ENCODE peak calls at places on chromosome 4, in seven cellular contexts. G is AG09319, U is astrocyte, F is transverse colon, J is Panc1, C is mammary epithelial cell, A is Calu3. H is an unnamed sample.

GRCh38 chr4:119152741-119153140 is 17.1 kb downstream of the MYOZ2 start:
- DNase-seq in G (no peak), U (no peak), F (no peak), J (no peak), C (no peak), A (no peak), H (no peak)

GRCh38 chr4:14827111-14827510 is 175.2 kb upstream of the CPEB2 start:
- DNase-seq in G (no peak), U (no peak), F (no peak), J (no peak), C (no peak), A (no peak), H (peak)

GRCh38 chr4:81595287-81595686 is 123.6 kb upstream of the RASGEF1B start:
- DNase-seq in G (no peak), U (no peak), F (no peak), J (no peak), C (no peak), A (no peak), H (no peak)

GRCh38 chr4:79209822-79210635 is 115.8 kb downstream of the NAA11 start:
- DNase-seq in G (no peak), U (no peak), F (peak), J (no peak), C (no peak), A (peak), H (no peak)

GRCh38 chr4:107546637-107547036 is 173.4 kb downstream of the PAPSS1 start:
- DNase-seq in G (no peak), U (no peak), F (no peak), J (no peak), C (peak), A (no peak), H (no peak)

GRCh38 chr4:46844325-46844917 is 64.6 kb downstream of the COX7B2 start:
- DNase-seq in G (peak), U (peak), F (peak), J (peak), C (peak), A (peak), H (peak)

GRCh38 chr4:62495039-62495438 is 1294.9 kb downstream of the ADGRL3 start:
- DNase-seq in G (no peak), U (no peak), F (no peak), J (no peak), C (peak), A (no peak), H (no peak)

GRCh38 chr4:25310825-25311210 is 1.8 kb upstream of the ZCCHC4 start:
- DNase-seq in G (no peak), U (no peak), F (no peak), J (no peak), C (no peak), A (no peak), H (no peak)

GRCh38 chr4:100569196-100569595 is 51.4 kb upstream of the EMCN start:
- DNase-seq in G (no peak), U (no peak), F (no peak), J (no peak), C (no peak), A (no peak), H (no peak)

GRCh38 chr4:150874386-150875226 is 140.5 kb downstream of the LRBA start:
- DNase-seq in G (no peak), U (peak), F (no peak), J (no peak), C (peak), A (no peak), H (no peak)

GRCh38 chr4:137852326-137852725 is 320.0 kb upstream of the PCDH18 start:
- DNase-seq in G (no peak), U (no peak), F (no peak), J (no peak), C (no peak), A (no peak), H (no peak)

GRCh38 chr4:93084599-93085305 is 743.8 kb upstream of the ATOH1 start:
- DNase-seq in G (no peak), U (peak), F (no peak), J (no peak), C (no peak), A (no peak), H (no peak)

GRCh38 chr4:108141213-108142045 is 27.3 kb downstream of the LEF1 start:
- DNase-seq in G (peak), U (no peak), F (no peak), J (no peak), C (no peak), A (no peak), H (no peak)

GRCh38 chr4:180304321-180304720 is 1938.9 kb upstream of the TENM3 start:
- DNase-seq in G (no peak), U (no peak), F (no peak), J (no peak), C (no peak), A (no peak), H (no peak)

GRCh38 chr4:41145571-41146078 is 68.7 kb downstream of the APBB2 start:
- DNase-seq in G (no peak), U (peak), F (no peak), J (no peak), C (peak), A (no peak), H (peak)

GRCh38 chr4:158870282-158871049 is 101.6 kb downstream of the FNIP2 start:
- DNase-seq in G (no peak), U (no peak), F (no peak), J (no peak), C (no peak), A (no peak), H (no peak)

GRCh38 chr4:31045724-31046318 is 325.7 kb downstream of the PCDH7 start:
- DNase-seq in G (no peak), U (peak), F (peak), J (no peak), C (peak), A (peak), H (peak)

GRCh38 chr4:55947912-55948725 is 626 bp upstream of the CEP135 start:
- DNase-seq in G (peak), U (peak), F (no peak), J (peak), C (peak), A (peak), H (peak)

GRCh38 chr4:53997901-53998300 is 66.5 kb downstream of the CHIC2 start:
- DNase-seq in G (no peak), U (peak), F (no peak), J (no peak), C (no peak), A (peak), H (no peak)

GRCh38 chr4:72555377-72555831 is 13.6 kb downstream of the ADAMTS3 start:
- DNase-seq in G (no peak), U (no peak), F (no peak), J (no peak), C (no peak), A (no peak), H (no peak)

GRCh38 chr4:169330811-169331210 is 60.1 kb upstream of the SH3RF1 start:
- DNase-seq in G (no peak), U (no peak), F (no peak), J (no peak), C (no peak), A (no peak), H (no peak)

GRCh38 chr4:34492414-34492813 is 1751.9 kb downstream of the ARAP2 start:
- DNase-seq in G (no peak), U (no peak), F (no peak), J (no peak), C (no peak), A (no peak), H (no peak)

GRCh38 chr4:182483685-182484084 is 240.5 kb downstream of the TENM3 start:
- DNase-seq in G (no peak), U (no peak), F (no peak), J (no peak), C (no peak), A (no peak), H (no peak)

GRCh38 chr4:64340243-64341110 is 68.8 kb downstream of the TECRL start:
- DNase-seq in G (no peak), U (no peak), F (no peak), J (no peak), C (no peak), A (no peak), H (no peak)

GRCh38 chr4:9762823-9763475 is 18.5 kb upstream of the DRD5 start:
- DNase-seq in G (peak), U (peak), F (peak), J (peak), C (peak), A (peak), H (peak)

GRCh38 chr4:629636-629915 is 4.2 kb downstream of the PDE6B start:
- DNase-seq in G (no peak), U (no peak), F (no peak), J (no peak), C (no peak), A (no peak), H (no peak)

GRCh38 chr4:61517144-61517543 is 317.0 kb downstream of the ADGRL3 start:
- DNase-seq in G (no peak), U (no peak), F (peak), J (no peak), C (no peak), A (no peak), H (no peak)

GRCh38 chr4:2412534-2412884 is 5.9 kb downstream of the ZFYVE28 start:
- DNase-seq in G (no peak), U (no peak), F (peak), J (no peak), C (no peak), A (no peak), H (no peak)

GRCh38 chr4:137700072-137700471 is 167.8 kb upstream of the PCDH18 start:
- DNase-seq in G (peak), U (peak), F (no peak), J (no peak), C (no peak), A (no peak), H (peak)

GRCh38 chr4:113468165-113469022 is 293.1 kb downstream of the CAMK2D start:
- DNase-seq in G (peak), U (peak), F (peak), J (peak), C (peak), A (peak), H (peak)

GRCh38 chr4:112348488-112349158 is 51.5 kb downstream of the ALPK1 start:
- DNase-seq in G (peak), U (peak), F (no peak), J (peak), C (peak), A (no peak), H (peak)

GRCh38 chr4:183328832-183329231 is 6.6 kb upstream of the CLDN24 start:
- DNase-seq in G (no peak), U (peak), F (no peak), J (no peak), C (no peak), A (no peak), H (peak)

GRCh38 chr4:105896461-105896939 is 1.2 kb downstream of the NPNT start:
- DNase-seq in G (no peak), U (no peak), F (peak), J (no peak), C (no peak), A (peak), H (no peak)

GRCh38 chr4:54228064-54228527 is 997 bp upstream of the PDGFRA start:
- DNase-seq in G (peak), U (peak), F (peak), J (peak), C (peak), A (peak), H (peak)

GRCh38 chr4:151242305-151242704 is 34.7 kb upstream of the PRSS48 start:
- DNase-seq in G (no peak), U (no peak), F (no peak), J (no peak), C (no peak), A (no peak), H (no peak)

GRCh38 chr4:189124149-189124758 is 816.4 kb upstream of the FRG1 start:
- DNase-seq in G (no peak), U (peak), F (no peak), J (no peak), C (peak), A (peak), H (peak)

GRCh38 chr4:136412708-136413107 is 1119.6 kb downstream of the PCDH18 start:
- DNase-seq in G (no peak), U (peak), F (no peak), J (no peak), C (peak), A (no peak), H (peak)

GRCh38 chr4:113971706-113972360 is 7.6 kb downstream of the ARSJ start:
- DNase-seq in G (peak), U (peak), F (no peak), J (no peak), C (peak), A (no peak), H (peak)

GRCh38 chr4:22616516-22616915 is 76.2 kb upstream of the GBA3 start:
- DNase-seq in G (no peak), U (no peak), F (no peak), J (no peak), C (no peak), A (no peak), H (no peak)
- TF ChIP-seq CTCF in G (no peak), U (no peak), F (no peak), J (no peak), C (no peak), A (no peak), H (no peak)

GRCh38 chr4:84482564-84483563 is 16.2 kb downstream of the NKX6-1 start:
- DNase-seq in G (no peak), U (no peak), F (peak), J (no peak), C (peak), A (no peak), H (no peak)
- TF ChIP-seq CTCF in G (peak), U (peak), F (peak), J (peak), C (peak), A (no peak), H (peak)

DNA sequence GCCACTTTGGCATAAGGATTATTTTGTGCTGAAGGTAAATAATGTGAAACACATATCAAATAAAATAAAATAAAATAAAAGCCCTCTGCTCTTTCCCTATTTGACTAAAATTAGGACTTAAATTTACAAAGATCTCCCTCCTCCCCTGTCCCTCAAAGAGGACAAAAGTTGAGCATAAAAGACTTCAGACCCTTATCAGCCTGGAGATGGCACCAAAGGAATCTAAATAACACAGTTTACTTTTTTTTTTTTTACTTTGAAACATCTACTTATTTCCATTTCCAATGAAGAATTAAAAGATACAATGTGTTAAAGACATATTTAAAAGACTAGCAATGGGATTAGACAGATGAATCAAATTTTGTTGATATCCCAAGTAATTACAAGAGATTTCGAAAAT is 89.7 kb downstream of the EPHA5 start:
- DNase-seq in G (no peak), U (peak), F (no peak), J (no peak), C (no peak), A (no peak), H (no peak)
- TF ChIP-seq CTCF in G (no peak), U (peak), F (no peak), J (no peak), C (peak), A (no peak), H (no peak)

DNA sequence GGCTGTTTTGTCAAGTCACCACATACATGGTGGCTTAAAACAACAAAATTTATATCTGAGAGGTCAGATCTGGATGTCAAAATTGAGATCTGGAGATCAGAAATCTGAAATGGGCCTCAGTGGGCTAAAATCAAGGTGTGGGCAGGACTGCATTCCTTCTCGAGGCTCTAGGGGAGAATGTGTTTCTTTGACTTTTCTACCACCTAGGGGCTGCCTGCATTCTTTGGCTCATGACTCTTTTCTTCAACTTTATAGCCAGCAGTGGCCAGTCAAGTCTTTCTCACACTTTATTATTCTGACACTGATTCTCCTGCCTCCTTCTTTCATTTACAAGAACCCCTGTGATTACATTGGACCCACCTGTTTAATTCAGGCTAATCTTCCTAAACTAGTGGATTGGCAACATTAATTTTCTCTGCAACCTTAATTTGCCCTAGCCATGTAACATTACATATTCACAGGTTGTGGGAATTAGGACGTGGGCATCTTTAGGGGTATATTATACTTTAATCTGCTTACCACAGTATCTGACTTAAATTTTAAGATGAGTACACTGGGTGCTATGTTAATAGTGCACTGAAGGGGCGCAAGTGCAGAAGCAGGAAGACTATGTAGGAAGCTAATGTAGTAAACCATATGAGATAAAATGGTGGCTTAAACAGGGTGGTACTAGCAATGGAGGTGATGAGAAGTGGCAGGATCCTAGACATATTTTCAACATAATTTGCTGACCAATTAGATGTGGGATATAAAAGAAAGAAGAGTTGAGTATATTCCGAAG is 188.0 kb downstream of the SLC4A4 start:
- DNase-seq in G (no peak), U (no peak), F (no peak), J (no peak), C (no peak), A (no peak), H (no peak)
- TF ChIP-seq CTCF in G (no peak), U (no peak), F (no peak), J (no peak), C (no peak), A (no peak), H (peak)

GRCh38 chr4:24188459-24188858 is 298.6 kb upstream of the PPARGC1A start:
- DNase-seq in G (no peak), U (no peak), F (no peak), J (no peak), C (no peak), A (no peak), H (no peak)
- TF ChIP-seq CTCF in G (no peak), U (no peak), F (no peak), J (no peak), C (no peak), A (no peak), H (no peak)

DNA sequence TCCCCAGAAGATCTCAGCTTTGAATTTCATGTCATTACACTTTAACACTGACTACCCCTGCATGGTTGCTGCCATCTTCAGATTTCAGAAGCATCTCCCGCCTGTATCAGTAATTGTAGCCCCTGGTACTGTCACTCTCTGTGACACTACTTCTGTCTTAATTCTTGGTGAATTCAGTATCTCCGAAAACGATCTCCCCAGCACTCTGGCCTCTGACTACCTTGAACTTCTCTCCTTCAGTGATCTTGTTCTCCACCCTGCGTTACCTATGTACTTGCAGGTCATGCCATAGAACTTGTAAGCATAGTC is 53.8 kb upstream of the ABCG2 start:
- DNase-seq in G (no peak), U (no peak), F (no peak), J (no peak), C (no peak), A (no peak), H (no peak)
- TF ChIP-seq CTCF in G (no peak), U (no peak), F (peak), J (peak), C (no peak), A (no peak), H (no peak)

GRCh38 chr4:76087007-76087769 is 12.7 kb downstream of the ART3 start:
- DNase-seq in G (peak), U (peak), F (peak), J (peak), C (peak), A (peak), H (peak)
- TF ChIP-seq CTCF in G (peak), U (peak), F (peak), J (peak), C (peak), A (no peak), H (peak)

H was measured in IMR-90.